ENCODE peak calls at places on chromosomes 5 and 9, in six cellular contexts. One of them, this sample, is unnamed.

GRCh38 chr5:102547659-102548058 is 48.9 kb upstream of the SLCO6A1 start:
- DNase-seq in hepatocyte: no peak
- DNase-seq in GM23248: peak
- DNase-seq in NCI-H1092: no peak
- DNase-seq in activated CD8-positive, alpha-beta T cell treated with anti-CD3 and anti-CD28 coated beads for 36 hours: no peak
- DNase-seq in nephron progenitor cell: no peak
- DNase-seq in this sample: no peak

GRCh38 chr9:132099741-132100407 is 20.2 kb upstream of the MED27 start:
- DNase-seq in hepatocyte: no peak
- DNase-seq in GM23248: no peak
- DNase-seq in NCI-H1092: no peak
- DNase-seq in activated CD8-positive, alpha-beta T cell treated with anti-CD3 and anti-CD28 coated beads for 36 hours: no peak
- DNase-seq in nephron progenitor cell: no peak
- DNase-seq in this sample: no peak

GRCh38 chr5:165457854-165458481 is 1952.5 kb downstream of the MAT2B start:
- DNase-seq in hepatocyte: peak
- DNase-seq in GM23248: peak
- DNase-seq in NCI-H1092: no peak
- DNase-seq in activated CD8-positive, alpha-beta T cell treated with anti-CD3 and anti-CD28 coated beads for 36 hours: no peak
- DNase-seq in nephron progenitor cell: peak
- DNase-seq in this sample: peak

GRCh38 chr9:13524245-13524644 is 244.8 kb upstream of the MPDZ start:
- DNase-seq in hepatocyte: no peak
- DNase-seq in GM23248: no peak
- DNase-seq in NCI-H1092: no peak
- DNase-seq in activated CD8-positive, alpha-beta T cell treated with anti-CD3 and anti-CD28 coated beads for 36 hours: no peak
- DNase-seq in nephron progenitor cell: no peak
- DNase-seq in this sample: no peak

GRCh38 chr5:145752947-145753346 is 82.2 kb downstream of the PRELID2 start:
- DNase-seq in hepatocyte: peak
- DNase-seq in GM23248: peak
- DNase-seq in NCI-H1092: no peak
- DNase-seq in activated CD8-positive, alpha-beta T cell treated with anti-CD3 and anti-CD28 coated beads for 36 hours: no peak
- DNase-seq in nephron progenitor cell: no peak
- DNase-seq in this sample: no peak

GRCh38 chr9:100579665-100580064 is 1.8 kb downstream of the CAVIN4 start:
- DNase-seq in hepatocyte: no peak
- DNase-seq in GM23248: peak
- DNase-seq in NCI-H1092: no peak
- DNase-seq in activated CD8-positive, alpha-beta T cell treated with anti-CD3 and anti-CD28 coated beads for 36 hours: no peak
- DNase-seq in nephron progenitor cell: no peak
- DNase-seq in this sample: no peak

GRCh38 chr5:134127376-134127861 is 12.9 kb downstream of the TCF7 start:
- DNase-seq in hepatocyte: no peak
- DNase-seq in GM23248: no peak
- DNase-seq in NCI-H1092: no peak
- DNase-seq in activated CD8-positive, alpha-beta T cell treated with anti-CD3 and anti-CD28 coated beads for 36 hours: peak
- DNase-seq in nephron progenitor cell: no peak
- DNase-seq in this sample: no peak

GRCh38 chr5:14185336-14186131 is 42.4 kb downstream of the TRIO start:
- DNase-seq in hepatocyte: no peak
- DNase-seq in GM23248: peak
- DNase-seq in NCI-H1092: peak
- DNase-seq in activated CD8-positive, alpha-beta T cell treated with anti-CD3 and anti-CD28 coated beads for 36 hours: no peak
- DNase-seq in nephron progenitor cell: no peak
- DNase-seq in this sample: no peak

GRCh38 chr5:177473461-177473991 is at the start of gene DBN1:
- DNase-seq in hepatocyte: peak
- DNase-seq in GM23248: peak
- DNase-seq in NCI-H1092: no peak
- DNase-seq in activated CD8-positive, alpha-beta T cell treated with anti-CD3 and anti-CD28 coated beads for 36 hours: peak
- DNase-seq in nephron progenitor cell: peak
- DNase-seq in this sample: no peak

GRCh38 chr9:114606597-114607207 is 4.4 kb upstream of the TMEM268 start:
- DNase-seq in hepatocyte: peak
- DNase-seq in GM23248: peak
- DNase-seq in NCI-H1092: no peak
- DNase-seq in activated CD8-positive, alpha-beta T cell treated with anti-CD3 and anti-CD28 coated beads for 36 hours: no peak
- DNase-seq in nephron progenitor cell: no peak
- DNase-seq in this sample: peak

GRCh38 chr5:123088031-123088805 is 823 bp upstream of the PRDM6 start:
- DNase-seq in hepatocyte: peak
- DNase-seq in GM23248: peak
- DNase-seq in NCI-H1092: no peak
- DNase-seq in activated CD8-positive, alpha-beta T cell treated with anti-CD3 and anti-CD28 coated beads for 36 hours: no peak
- DNase-seq in nephron progenitor cell: peak
- DNase-seq in this sample: no peak

GRCh38 chr5:110361501-110361900 is 365.0 kb downstream of the TMEM232 start:
- DNase-seq in hepatocyte: no peak
- DNase-seq in GM23248: peak
- DNase-seq in NCI-H1092: no peak
- DNase-seq in activated CD8-positive, alpha-beta T cell treated with anti-CD3 and anti-CD28 coated beads for 36 hours: no peak
- DNase-seq in nephron progenitor cell: no peak
- DNase-seq in this sample: no peak